ENCODE peak calls at places on chromosome 7, in seven cellular contexts. H is cardiac fibroblast, W is astrocyte of the spinal cord, L is brain microvascular endothelial cell, P is lung, Z is HCT116, D is A549. J is an unnamed sample.
A peak's percentile ranks its signal among the peaks of the same experiment; 100 is the strongest.

GRCh38 chr7:44132039-44132438 is 8.7 kb upstream of the POLD2 start:
- DNase-seq in P (no peak), D (no peak), W (no peak), Z (no peak), L (no peak), H (peak; percentile 75), J (no peak)

GRCh38 chr7:100682228-100682741 is 8.7 kb downstream of the GNB2 start:
- DNase-seq in D (no peak), W (peak; percentile 53), H (no peak), Z (no peak), L (no peak), P (no peak), J (no peak)

GRCh38 chr7:154903083-154903731 is 99.7 kb downstream of the PAXIP1 start:
- DNase-seq in D (no peak), Z (no peak), W (no peak), L (no peak), P (no peak), H (no peak), J (no peak)

GRCh38 chr7:155009570-155010157 is 6.7 kb upstream of the PAXIP1 start:
- DNase-seq in H (no peak), L (no peak), P (no peak), W (no peak), Z (peak; percentile 27), D (peak; percentile 19), J (peak; percentile 47)

GRCh38 chr7:76234931-76235441 is 33.3 kb downstream of the SRRM3 start:
- DNase-seq in H (peak; percentile 82), Z (peak; percentile 74), D (peak; percentile 66), P (peak; percentile 79), L (peak; percentile 86), W (peak; percentile 81), J (peak; percentile 81)

GRCh38 chr7:43873300-43873699 is 4.0 kb upstream of the MRPS24 start:
- DNase-seq in W (peak; percentile 44), L (peak; percentile 43), D (no peak), H (peak; percentile 76), P (no peak), Z (peak; percentile 22), J (no peak)

GRCh38 chr7:112080974-112081373 is 125.2 kb downstream of the DOCK4 start:
- DNase-seq in Z (no peak), L (peak; percentile 90), H (no peak), W (peak; percentile 70), D (no peak), P (peak; percentile 39), J (peak; percentile 68)

GRCh38 chr7:31896929-31897328 is 173.3 kb downstream of the PDE1C start:
- DNase-seq in H (no peak), D (no peak), Z (no peak), L (no peak), W (no peak), P (no peak), J (no peak)

GRCh38 chr7:102284399-102284798 is 2.3 kb upstream of the SH2B2 start:
- DNase-seq in Z (no peak), L (no peak), W (no peak), H (no peak), D (no peak), P (no peak), J (peak; percentile 59)

GRCh38 chr7:123649956-123650355 is 5.7 kb upstream of the LMOD2 start:
- DNase-seq in P (no peak), H (peak; percentile 50), L (peak; percentile 23), W (peak; percentile 28), Z (no peak), D (no peak), J (no peak)

GRCh38 chr7:117259626-117260025 is 63.2 kb downstream of the WNT2 start:
- DNase-seq in P (no peak), W (peak; percentile 44), H (peak; percentile 50), Z (no peak), L (no peak), D (no peak), J (no peak)

GRCh38 chr7:80681272-80681885 is 42.9 kb downstream of the CD36 start:
- DNase-seq in D (peak; percentile 46), W (peak; percentile 41), L (peak; percentile 47), Z (peak; percentile 45), H (peak; percentile 53), P (no peak), J (peak; percentile 18)

GRCh38 chr7:96067321-96067720 is 254.6 kb downstream of the SLC25A13 start:
- DNase-seq in W (no peak), H (no peak), Z (no peak), P (no peak), L (no peak), D (no peak), J (no peak)

GRCh38 chr7:96069361-96069760 is 252.5 kb downstream of the SLC25A13 start:
- DNase-seq in D (no peak), L (no peak), H (no peak), P (no peak), Z (no peak), W (no peak), J (no peak)
- H3K4me3 ChIP-seq in D (no peak overlapping the region), L (no peak overlapping the region), H (no peak overlapping the region), P (no peak overlapping the region), Z (no peak overlapping the region), W (no peak overlapping the region), J (no peak overlapping the region)

GRCh38 chr7:55409474-55410225 is 44.5 kb downstream of the LANCL2 start:
- DNase-seq in Z (no peak), W (no peak), H (no peak), P (no peak), D (peak; percentile 19), L (peak; percentile 9), J (peak; percentile 27)
- TF ChIP-seq CTCF in Z (peak; percentile 16), W (no peak), H (peak; percentile 6), P (no peak), D (no peak), L (peak; percentile 28), J (no peak)

GRCh38 chr7:69654849-69655707 is 56.8 kb downstream of the AUTS2 start:
- DNase-seq in Z (no peak), L (no peak), H (no peak), P (no peak), D (no peak), W (no peak), J (no peak)

GRCh38 chr7:69656890-69657289 is 58.6 kb downstream of the AUTS2 start:
- DNase-seq in H (peak; percentile 36), L (no peak), P (no peak), D (no peak), Z (no peak), W (no peak), J (no peak)

GRCh38 chr7:69659964-69660363 is 61.7 kb downstream of the AUTS2 start:
- DNase-seq in D (no peak), H (peak; percentile 15), L (no peak), Z (no peak), P (no peak), W (peak; percentile 37), J (no peak)

GRCh38 chr7:69656077-69656476 is 57.8 kb downstream of the AUTS2 start:
- DNase-seq in Z (no peak), P (no peak), H (no peak), D (no peak), L (no peak), W (no peak), J (no peak)

GRCh38 chr7:69657331-69657730 is 59.1 kb downstream of the AUTS2 start:
- DNase-seq in H (no peak), L (no peak), Z (no peak), W (no peak), D (no peak), P (no peak), J (no peak)
- H3K4me3 ChIP-seq in H (no peak overlapping the region), L (no peak overlapping the region), Z (no peak overlapping the region), W (no peak overlapping the region), D (no peak overlapping the region), P (no peak overlapping the region), J (no peak overlapping the region)

GRCh38 chr7:33807779-33808482 is 97.4 kb upstream of the BMPER start:
- DNase-seq in D (peak; percentile 18), Z (peak; percentile 10), L (peak; percentile 89), W (peak; percentile 82), H (peak; percentile 83), P (no peak), J (peak; percentile 29)
- TF ChIP-seq CTCF in D (peak; percentile 45), Z (peak; percentile 74), L (peak; percentile 77), W (peak; percentile 61), H (peak; percentile 60), P (no peak), J (peak; percentile 60)

GRCh38 chr7:2803342-2803692 is 40.8 kb downstream of the GNA12 start:
- DNase-seq in L (no peak), D (no peak), Z (no peak), H (no peak), P (no peak), W (no peak), J (no peak)

GRCh38 chr7:2803755-2804154 is 40.4 kb downstream of the GNA12 start:
- DNase-seq in H (no peak), W (no peak), L (no peak), Z (no peak), D (no peak), P (no peak), J (no peak)

GRCh38 chr7:2800923-2801682 is 43.0 kb downstream of the GNA12 start:
- DNase-seq in L (peak; percentile 81), P (no peak), W (peak; percentile 84), H (peak; percentile 92), D (no peak), Z (no peak), J (no peak)

GRCh38 chr7:2802504-2803341 is 41.4 kb downstream of the GNA12 start:
- DNase-seq in W (peak; percentile 53), D (peak; percentile 53), Z (no peak), P (no peak), L (peak; percentile 45), H (peak; percentile 76), J (no peak)

GRCh38 chr7:2802082-2802481 is 42.0 kb downstream of the GNA12 start:
- DNase-seq in P (no peak), L (no peak), D (no peak), H (peak; percentile 59), W (peak; percentile 69), Z (no peak), J (no peak)
- H3K4me3 ChIP-seq in P (no peak overlapping the region), L (no peak overlapping the region), D (peak overlapping the region; percentile 31), H (no peak overlapping the region), W (no peak overlapping the region), Z (no peak overlapping the region), J (no peak overlapping the region)